ENCODE peak calls at places on chromosomes 3 and 15, in five cellular contexts. L is PC-3, B is MM.1S, E is HCT116, V is SK-N-SH. A is an unnamed sample.

GRCh38 chr3:108985844-108986243 is 32.2 kb upstream of the GUCA1C start:
- DNase-seq in B (no peak), E (peak; percentile 8), V (no peak), L (no peak), A (no peak)

GRCh38 chr3:42061711-42062408 is 29.3 kb upstream of the TRAK1 start:
- DNase-seq in L (peak; percentile 98), B (no peak), V (no peak), E (peak; percentile 68), A (no peak)

GRCh38 chr3:46705751-46706572 is 4.8 kb downstream of the TMIE start:
- DNase-seq in E (no peak), V (no peak), L (peak; percentile 85), B (no peak), A (no peak)

GRCh38 chr3:36124118-36124796 is 256.0 kb upstream of the STAC start:
- DNase-seq in L (peak; percentile 89), B (peak; percentile 33), V (peak; percentile 15), E (peak; percentile 4), A (peak; percentile 83)

GRCh38 chr3:43996379-43997301 is 245.0 kb upstream of the TOPAZ1 start:
- DNase-seq in V (no peak), B (peak; percentile 72), E (no peak), L (no peak), A (peak; percentile 81)

GRCh38 chr15:78033864-78034263 is 43.6 kb downstream of the TBC1D2B start:
- DNase-seq in V (no peak), E (no peak), L (no peak), B (peak; percentile 62), A (no peak)

GRCh38 chr15:77966540-77967290 is 110.8 kb downstream of the TBC1D2B start:
- DNase-seq in V (peak; percentile 78), L (peak; percentile 57), B (peak; percentile 39), E (peak; percentile 38), A (peak; percentile 62)

GRCh38 chr3:16883057-16883725 is 1.6 kb upstream of the PLCL2 start:
- DNase-seq in B (no peak), L (no peak), E (no peak), V (peak; percentile 20), A (peak; percentile 49)

GRCh38 chr3:127363171-127363570 is 75.3 kb upstream of the PRR20G start:
- DNase-seq in E (no peak), B (peak; percentile 33), L (no peak), V (no peak), A (no peak)

GRCh38 chr3:48016336-48016973 is at the start of gene MAP4:
- DNase-seq in L (no peak), B (no peak), E (no peak), V (no peak), A (no peak)

GRCh38 chr3:33918357-33918756 is 119.9 kb downstream of the PDCD6IP start:
- DNase-seq in E (no peak), B (no peak), V (no peak), L (no peak), A (no peak)

GRCh38 chr15:95604634-95605036 is 725.9 kb upstream of the NR2F2 start:
- DNase-seq in B (no peak), E (no peak), L (peak; percentile 86), V (no peak), A (no peak)

GRCh38 chr3:149808209-149808829 is 4.7 kb upstream of the RNF13 start:
- DNase-seq in V (peak; percentile 67), E (peak; percentile 70), L (peak; percentile 84), B (peak; percentile 64), A (peak; percentile 67)

GRCh38 chr3:45510519-45510918 is 84.0 kb upstream of the LIMD1 start:
- DNase-seq in L (no peak), E (no peak), B (no peak), V (no peak), A (no peak)

GRCh38 chr15:55703873-55704285 is 39.1 kb downstream of the PRTG start:
- DNase-seq in V (no peak), L (no peak), B (no peak), E (no peak), A (no peak)

GRCh38 chr3:114178770-114179368 is at the start of gene DRD3:
- DNase-seq in B (no peak), L (peak; percentile 30), V (no peak), E (no peak), A (peak; percentile 87)

GRCh38 chr3:22496641-22497040 is 706.5 kb upstream of the UBE2E2 start:
- DNase-seq in E (no peak), B (no peak), V (no peak), L (peak; percentile 59), A (no peak)

GRCh38 chr15:101057841-101058407 is 138.8 kb downstream of the LRRK1 start:
- DNase-seq in E (no peak), V (peak; percentile 3), L (no peak), B (no peak), A (no peak)

GRCh38 chr15:70793694-70794093 is 30.3 kb upstream of the UACA start:
- DNase-seq in V (no peak), B (no peak), L (no peak), E (no peak), A (no peak)

GRCh38 chr15:69280783-69281182 is 17.9 kb upstream of the PAQR5 start:
- DNase-seq in V (no peak), E (no peak), L (no peak), B (no peak), A (no peak)

GRCh38 chr15:52503788-52504496 is 24.7 kb downstream of the MYO5A start:
- DNase-seq in E (no peak), B (peak; percentile 76), L (peak; percentile 21), V (no peak), A (no peak)

DNA sequence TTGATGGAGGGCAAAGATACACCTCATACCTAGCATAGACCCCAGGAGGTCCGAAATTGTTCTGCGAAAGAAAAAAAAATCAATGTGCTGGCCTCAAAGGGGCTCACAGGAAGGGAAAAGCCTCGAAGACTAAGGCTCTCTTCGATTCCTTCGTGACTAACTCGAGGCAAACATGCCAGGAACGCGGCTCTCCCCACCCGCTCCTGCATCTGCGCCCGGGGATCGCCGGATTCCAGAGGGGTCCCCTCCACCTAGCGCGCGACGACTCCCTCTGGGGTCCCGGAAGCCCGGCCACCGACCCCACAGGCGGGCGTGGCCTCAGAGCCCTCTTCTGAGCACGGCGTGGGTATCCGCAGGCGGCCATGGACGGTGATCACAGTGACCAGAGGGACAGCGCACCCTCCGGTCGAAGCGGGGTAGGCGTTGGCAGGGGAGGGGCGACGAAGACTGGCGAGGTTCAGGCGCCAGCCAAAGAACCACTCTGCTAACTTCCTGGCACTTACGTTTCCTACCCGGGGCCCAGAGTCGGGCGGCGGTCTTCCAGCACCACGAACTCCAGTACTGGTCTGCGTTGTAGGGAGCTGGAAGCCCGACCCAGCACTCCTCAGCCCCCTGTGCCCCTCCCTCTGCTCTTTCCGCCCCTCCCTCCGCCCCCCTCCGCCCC is 517 bp upstream of the EIF3J start:
- DNase-seq in L (peak; percentile 82), E (peak; percentile 64), B (peak; percentile 83), V (peak; percentile 92), A (peak; percentile 95)
- TF ChIP-seq CTCF in L (peak; percentile 37), E (peak; percentile 23), B (peak; percentile 42), V (peak; percentile 44), A (peak; percentile 55)

GRCh38 chr3:37993067-37993809 is 2.7 kb downstream of the VILL start:
- DNase-seq in E (no peak), B (no peak), L (no peak), V (no peak), A (no peak)
- H3K9ac ChIP-seq in E (no peak overlapping the region), B (peak overlapping the region; percentile 75), L (no peak overlapping the region), V (peak overlapping the region; percentile 77), A (no peak overlapping the region)

DNA sequence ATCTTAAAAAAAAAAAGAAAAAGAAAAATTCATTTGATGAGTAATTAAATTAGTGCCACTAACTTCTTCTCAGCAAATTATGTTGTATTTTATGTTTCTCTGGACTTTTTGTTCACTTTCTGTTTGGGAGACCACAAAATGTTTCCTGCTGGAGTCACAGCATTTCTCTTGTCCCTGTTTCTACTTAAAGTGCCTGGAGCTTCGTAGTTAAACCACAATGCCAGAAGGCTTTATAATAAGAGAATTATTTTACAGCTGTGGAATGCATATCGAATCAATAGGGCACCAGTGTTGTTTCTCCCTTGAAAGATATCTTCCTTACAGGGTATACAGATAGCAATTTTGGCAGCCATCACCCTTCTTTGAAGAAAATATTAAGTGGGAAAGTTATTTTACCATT is 3.2 kb downstream of the DTWD1 start:
- DNase-seq in B (no peak), E (no peak), V (no peak), L (no peak), A (no peak)
- TF ChIP-seq EZH2phosphoT487 in B (no peak), E (no peak), V (no peak), L (no peak), A (no peak)

DNA sequence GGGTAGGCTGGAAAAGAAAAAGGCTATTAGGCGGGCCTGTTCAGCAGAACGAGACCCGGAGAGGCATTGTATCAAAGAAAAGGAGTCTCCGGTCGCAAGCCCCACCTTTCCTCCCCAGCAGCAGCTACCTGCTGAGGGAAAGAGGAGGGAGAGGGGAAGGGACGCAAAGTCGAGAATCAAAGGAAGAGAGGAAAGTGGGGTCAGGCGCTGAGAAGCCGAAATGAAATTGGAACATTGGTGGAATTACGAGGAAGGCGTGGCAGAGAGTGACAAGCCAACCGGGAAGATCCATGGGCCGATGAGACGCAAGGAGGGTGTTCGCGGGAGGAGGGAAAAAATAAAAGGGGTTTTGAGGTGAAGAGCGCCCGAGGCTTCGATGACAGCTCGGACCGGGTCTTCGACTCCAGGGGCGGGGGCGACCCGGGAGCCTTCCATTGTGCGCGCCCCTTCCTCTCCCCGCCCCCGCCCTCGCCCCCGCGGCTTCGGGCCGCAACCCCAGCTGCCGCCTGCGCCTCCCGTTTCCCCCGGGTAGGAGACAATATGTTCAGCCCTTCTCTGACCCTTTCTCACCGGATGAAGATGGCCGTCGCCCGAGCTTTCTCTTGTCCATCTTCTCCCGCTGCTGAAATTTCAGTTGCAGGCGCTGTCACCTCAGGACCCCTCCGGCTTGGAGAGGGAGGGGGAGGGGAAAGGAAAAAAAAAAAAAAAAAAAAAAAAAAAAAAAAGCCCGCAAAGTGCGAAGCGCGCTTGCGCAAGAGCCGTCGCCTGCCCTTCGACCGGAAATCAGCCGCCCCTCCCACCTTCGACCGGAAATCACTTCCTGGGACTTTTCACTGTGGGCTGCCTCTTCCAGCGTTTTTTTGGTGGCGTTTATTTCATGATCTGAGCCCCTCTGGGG is at the start of gene SENP7:
- DNase-seq in L (peak; percentile 92), V (peak; percentile 89), B (peak; percentile 81), E (peak; percentile 56), A (peak; percentile 88)
- TF ChIP-seq CTCF in L (no peak), V (no peak), B (no peak), E (no peak), A (no peak)

GRCh38 chr3:71372911-71373637 is 210.5 kb downstream of the FOXP1 start:
- DNase-seq in V (no peak), E (no peak), B (no peak), L (no peak), A (no peak)

GRCh38 chr3:71371282-71371681 is 212.2 kb downstream of the FOXP1 start:
- DNase-seq in V (no peak), L (peak; percentile 44), B (no peak), E (no peak), A (no peak)

GRCh38 chr3:71370467-71370866 is 213.1 kb downstream of the FOXP1 start:
- DNase-seq in L (no peak), E (no peak), B (no peak), V (no peak), A (no peak)

GRCh38 chr3:71374582-71374981 is 208.9 kb downstream of the FOXP1 start:
- DNase-seq in E (no peak), B (no peak), V (no peak), L (no peak), A (no peak)

DNA sequence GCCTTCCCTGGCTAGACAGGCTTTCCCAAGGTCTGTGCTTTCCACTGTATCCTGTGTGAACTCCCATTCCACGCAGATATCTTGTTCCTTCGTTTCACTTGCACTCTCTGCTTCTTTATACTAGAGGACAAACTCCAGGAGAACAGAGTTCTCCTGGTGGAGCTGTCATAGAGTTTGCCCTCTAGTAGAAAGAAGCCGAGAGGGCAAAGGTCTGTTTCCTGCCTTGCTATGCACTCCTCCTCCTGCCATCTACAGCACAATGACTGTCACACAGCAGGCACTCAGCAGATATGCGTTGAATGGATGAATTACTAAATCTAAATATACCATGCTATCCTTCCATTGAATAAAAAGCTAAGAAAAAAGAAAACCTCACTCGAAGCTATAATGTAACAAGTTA is 211.2 kb downstream of the FOXP1 start:
- DNase-seq in V (no peak), E (no peak), B (no peak), L (no peak), A (no peak)
- H3K9ac ChIP-seq in V (no peak overlapping the region), E (no peak overlapping the region), B (no peak overlapping the region), L (no peak overlapping the region), A (no peak overlapping the region)

A was measured in neural progenitor cell.